ENCODE peak calls at places on chromosome 2, in four cellular contexts. D, Q, B and L are unnamed samples.

GRCh38 chr2:177691177-177691576 is 298.6 kb downstream of the AGPS start:
- DNase-seq in D (no peak), Q (no peak), B (no peak), L (no peak)

GRCh38 chr2:109376796-109377495 is 236.8 kb downstream of the SEPTIN10 start:
- DNase-seq in D (no peak), Q (no peak), B (no peak), L (no peak)

GRCh38 chr2:144412727-144413126 is 107.2 kb downstream of the ZEB2 start:
- DNase-seq in D (no peak), Q (no peak), B (no peak), L (no peak)

GRCh38 chr2:167293172-167293781 is 405.0 kb downstream of the XIRP2 start:
- DNase-seq in D (no peak), Q (peak), B (no peak), L (no peak)

GRCh38 chr2:65024149-65024829 is 31.9 kb upstream of the CEP68 start:
- DNase-seq in D (peak), Q (peak), B (peak), L (no peak)

GRCh38 chr2:147530033-147530432 is 314.8 kb upstream of the ACVR2A start:
- DNase-seq in D (no peak), Q (no peak), B (no peak), L (no peak)

GRCh38 chr2:9666306-9666705 is 35.5 kb upstream of the YWHAQ start:
- DNase-seq in D (no peak), Q (peak), B (no peak), L (no peak)

GRCh38 chr2:10003206-10004125 is 39.9 kb upstream of the KLF11 start:
- DNase-seq in D (no peak), Q (no peak), B (no peak), L (no peak)

GRCh38 chr2:84631047-84631446 is 114.7 kb downstream of the DNAH6 start:
- DNase-seq in D (no peak), Q (peak), B (peak), L (peak)

GRCh38 chr2:86675611-86676015 is 44.5 kb upstream of the RMND5A start:
- DNase-seq in D (no peak), Q (no peak), B (no peak), L (peak)

GRCh38 chr2:231359948-231360347 is 35.6 kb upstream of the B3GNT7 start:
- DNase-seq in D (no peak), Q (no peak), B (no peak), L (no peak)

GRCh38 chr2:103009861-103010260 is 248.0 kb downstream of the TMEM182 start:
- DNase-seq in D (no peak), Q (no peak), B (no peak), L (no peak)

GRCh38 chr2:150426315-150426714 is 61.2 kb downstream of the RND3 start:
- DNase-seq in D (no peak), Q (no peak), B (no peak), L (no peak)

GRCh38 chr2:205892141-205893064 is 193.6 kb downstream of the INO80D start:
- DNase-seq in D (no peak), Q (no peak), B (no peak), L (no peak)

GRCh38 chr2:73174941-73175662 is 27.3 kb upstream of the NOTO start:
- DNase-seq in D (no peak), Q (no peak), B (no peak), L (no peak)

GRCh38 chr2:158457826-158458616 is 1.3 kb downstream of the PKP4 start:
- DNase-seq in D (no peak), Q (peak), B (no peak), L (no peak)

GRCh38 chr2:118697771-118698170 is 149.7 kb downstream of the EN1 start:
- DNase-seq in D (no peak), Q (no peak), B (no peak), L (no peak)

GRCh38 chr2:85694052-85695025 is at the start of gene GNLY:
- DNase-seq in D (no peak), Q (no peak), B (no peak), L (no peak)

GRCh38 chr2:239471011-239471792 is 70.4 kb upstream of the HDAC4 start:
- DNase-seq in D (no peak), Q (no peak), B (no peak), L (no peak)

GRCh38 chr2:199228887-199229819 is 228.6 kb downstream of the SATB2 start:
- DNase-seq in D (peak), Q (peak), B (peak), L (no peak)

GRCh38 chr2:207285451-207285771 is 119.7 kb upstream of the KLF7 start:
- DNase-seq in D (no peak), Q (no peak), B (no peak), L (no peak)

GRCh38 chr2:182821172-182821571 is 45.3 kb downstream of the FRZB start:
- DNase-seq in D (no peak), Q (peak), B (no peak), L (no peak)

GRCh38 chr2:178327516-178327915 is 123.5 kb downstream of the PRKRA start:
- DNase-seq in D (no peak), Q (no peak), B (no peak), L (no peak)